ENCODE peak calls at places on chromosomes 5 and 9, in four cellular contexts. F, Q, V and M are unnamed samples.

GRCh38 chr5:119275146-119275872 is 80.5 kb upstream of the TNFAIP8 start:
- DNase-seq in V (peak), Q (no peak), F (no peak), M (no peak)

GRCh38 chr9:14343948-14344547 is 30.1 kb upstream of the NFIB start:
- DNase-seq in F (no peak), Q (no peak), V (no peak), M (peak)

GRCh38 chr9:22079873-22080341 is 70.8 kb upstream of the CDKN2B start:
- DNase-seq in Q (peak), F (no peak), V (peak), M (no peak)

GRCh38 chr9:26744362-26744965 is 148.1 kb downstream of the CAAP1 start:
- DNase-seq in Q (no peak), F (peak), V (peak), M (peak)

GRCh38 chr9:91071185-91071990 is 269.8 kb downstream of the SYK start:
- DNase-seq in F (no peak), Q (no peak), V (peak), M (no peak)

GRCh38 chr9:129482521-129483466 is 138.1 kb downstream of the C9orf50 start:
- DNase-seq in F (peak), Q (no peak), V (peak), M (peak)

GRCh38 chr9:126673689-126674364 is 60.1 kb downstream of the LMX1B start:
- DNase-seq in Q (no peak), F (no peak), V (no peak), M (no peak)

GRCh38 chr5:53418409-53418808 is 62.0 kb upstream of the FST start:
- DNase-seq in Q (no peak), F (no peak), V (no peak), M (peak)

GRCh38 chr5:102411-103043 is 10.6 kb downstream of the PLEKHG4B start:
- DNase-seq in V (no peak), F (no peak), Q (no peak), M (no peak)

GRCh38 chr5:167634432-167634831 is 657.0 kb upstream of the WWC1 start:
- DNase-seq in V (peak), Q (no peak), F (no peak), M (no peak)

GRCh38 chr9:107345327-107345726 is 62.2 kb downstream of the RAD23B start:
- DNase-seq in V (no peak), Q (no peak), F (no peak), M (no peak)

GRCh38 chr5:179558912-179559279 is 8.5 kb downstream of the RUFY1 start:
- DNase-seq in F (peak), V (peak), Q (peak), M (peak)

GRCh38 chr9:129567842-129568559 is 52.9 kb downstream of the C9orf50 start:
- DNase-seq in F (no peak), Q (peak), V (peak), M (no peak)

GRCh38 chr5:118554991-118555390 is 433.4 kb downstream of the DTWD2 start:
- DNase-seq in F (no peak), V (no peak), Q (no peak), M (no peak)